ENCODE peak calls at places on chromosomes 3 and 15, in nine cellular contexts. U is HuH-7; P is cardiac fibroblast; N is NCI-H510A treated with DMSO at 0.1 percent for 48 hours; R is amniotic stem cell; Q is C1 segment of cervical spinal cord; T is caudate nucleus; O is Daoy; S is effector memory CD8-positive, alpha-beta T cell. Y is an unnamed sample.

GRCh38 chr15:58146734-58147133 is 8.6 kb downstream of the AQP9 start:
- DNase-seq in U (no peak), R (no peak), S (no peak), P (peak), T (no peak), O (peak), Q (no peak), N (peak), Y (peak)

GRCh38 chr3:20776717-20777116 is 590.7 kb upstream of the SGO1 start:
- DNase-seq in N (no peak), S (no peak), U (no peak), O (no peak), T (no peak), P (no peak), R (no peak), Q (no peak), Y (no peak)

GRCh38 chr3:53570709-53571108 is 76.3 kb downstream of the CACNA1D start:
- DNase-seq in O (no peak), P (peak), T (no peak), U (no peak), Q (no peak), S (no peak), R (no peak), N (no peak), Y (no peak)

GRCh38 chr15:40104865-40105516 is 3.7 kb downstream of the BMF start:
- DNase-seq in Q (peak), O (peak), P (peak), S (peak), N (peak), R (peak), T (peak), U (peak), Y (peak)

GRCh38 chr3:142209655-142210054 is 15.7 kb downstream of the GK5 start:
- DNase-seq in S (no peak), Q (no peak), U (no peak), O (peak), P (peak), R (peak), T (no peak), N (no peak), Y (no peak)

GRCh38 chr3:125186261-125186770 is 26.2 kb downstream of the SLC12A8 start:
- DNase-seq in P (no peak), U (no peak), S (no peak), Q (no peak), T (no peak), N (no peak), O (no peak), R (no peak), Y (no peak)

GRCh38 chr3:188946837-188947236 is 224.9 kb upstream of the TPRG1 start:
- DNase-seq in P (peak), T (peak), Q (peak), U (no peak), S (no peak), N (no peak), O (no peak), R (no peak), Y (no peak)

GRCh38 chr3:19229086-19229485 is 80.8 kb downstream of the KCNH8 start:
- DNase-seq in U (no peak), N (no peak), O (no peak), R (no peak), S (no peak), T (no peak), Q (no peak), P (no peak), Y (no peak)

GRCh38 chr3:122920986-122921385 is 106.6 kb downstream of the SEMA5B start:
- DNase-seq in N (no peak), P (no peak), Q (no peak), T (no peak), R (no peak), O (no peak), U (no peak), S (no peak), Y (no peak)

GRCh38 chr15:67184208-67184925 is 70.1 kb downstream of the AAGAB start:
- DNase-seq in N (no peak), O (no peak), T (no peak), P (no peak), R (no peak), Q (no peak), S (no peak), U (no peak), Y (no peak)

GRCh38 chr3:68057637-68058320 is 403.4 kb upstream of the SUCLG2 start:
- DNase-seq in R (no peak), S (peak), T (no peak), Q (no peak), P (no peak), N (no peak), U (no peak), O (no peak), Y (no peak)

Y was measured in T1000.